ENCODE peak calls at places on chromosomes 2 and 18, in six cellular contexts. I is IMR-90, M is GM23338, H is K562, L is aorta, T is colonic mucosa. G is an unnamed sample.
A peak's percentile ranks its signal among the peaks of the same experiment; 100 is the strongest.

GRCh38 chr2:151632993-151633592 is 101.2 kb downstream of the NEB start:
- DNase-seq in M (peak; percentile 65), H (peak; percentile 37), I (peak; percentile 22), T (no peak), L (no peak), G (no peak)

GRCh38 chr2:216066255-216066654 is 15.4 kb downstream of the PECR start:
- DNase-seq in L (no peak), T (no peak), H (no peak), M (no peak), I (peak; percentile 84), G (peak; percentile 64)

GRCh38 chr2:32632089-32632488 is 4.2 kb downstream of the TTC27 start:
- DNase-seq in H (peak; percentile 53), I (peak; percentile 63), L (no peak), T (no peak), M (no peak), G (peak; percentile 84)

GRCh38 chr2:125567100-125567499 is 1088.9 kb upstream of the GYPC start:
- DNase-seq in H (no peak), M (no peak), L (no peak), T (no peak), I (no peak), G (no peak)

GRCh38 chr18:25503567-25504081 is 151.7 kb upstream of the ZNF521 start:
- DNase-seq in M (peak; percentile 75), T (peak; percentile 72), L (peak; percentile 75), H (no peak), I (peak; percentile 87), G (peak; percentile 74)

GRCh38 chr18:12417687-12418086 is 10.0 kb downstream of the PRELID3A start:
- DNase-seq in M (no peak), L (no peak), T (no peak), I (no peak), H (no peak), G (no peak)

GRCh38 chr2:34738691-34739090 is 1139.6 kb upstream of the FAM98A start:
- DNase-seq in M (peak; percentile 66), H (no peak), T (no peak), I (no peak), L (no peak), G (no peak)

GRCh38 chr2:69733338-69734039 is 8.4 kb upstream of the ANXA4 start:
- DNase-seq in H (no peak), M (no peak), T (no peak), I (peak; percentile 34), L (no peak), G (no peak)

GRCh38 chr18:61334951-61335736 is 1.9 kb downstream of the CDH20 start:
- DNase-seq in L (no peak), T (no peak), H (no peak), I (no peak), M (no peak), G (no peak)

GRCh38 chr2:154978710-154979109 is 280.2 kb downstream of the KCNJ3 start:
- DNase-seq in T (no peak), I (no peak), H (no peak), L (no peak), M (no peak), G (no peak)

GRCh38 chr2:26628561-26629345 is 12.4 kb downstream of the CIB4 start:
- DNase-seq in T (no peak), M (no peak), H (no peak), I (no peak), L (peak; percentile 61), G (no peak)

GRCh38 chr2:189819297-189819704 is 35.1 kb downstream of the PMS1 start:
- DNase-seq in M (no peak), H (no peak), L (no peak), T (no peak), I (peak; percentile 81), G (no peak)

GRCh38 chr2:160474319-160474645 is 19.3 kb downstream of the RBMS1 start:
- DNase-seq in I (no peak), T (no peak), H (no peak), L (no peak), M (no peak), G (no peak)

GRCh38 chr18:46399276-46399675 is 257.7 kb downstream of the LOXHD1 start:
- DNase-seq in I (no peak), L (no peak), M (no peak), H (no peak), T (no peak), G (no peak)

GRCh38 chr2:60554649-60555065 is 1.2 kb upstream of the BCL11A start:
- DNase-seq in L (no peak), I (no peak), M (peak; percentile 59), H (peak; percentile 8), T (peak; percentile 55), G (no peak)

GRCh38 chr18:69590150-69590549 is 189.5 kb downstream of the DOK6 start:
- DNase-seq in H (no peak), I (peak; percentile 11), L (no peak), T (no peak), M (no peak), G (no peak)

GRCh38 chr18:73060666-73061270 is 193.0 kb upstream of the NETO1 start:
- DNase-seq in T (no peak), I (no peak), M (no peak), H (no peak), L (no peak), G (peak; percentile 7)

GRCh38 chr2:134900151-134900550 is 18.5 kb upstream of the CCNT2 start:
- DNase-seq in I (peak; percentile 66), T (no peak), H (no peak), L (no peak), M (no peak), G (peak; percentile 69)

GRCh38 chr18:63575680-63576079 is 11.5 kb upstream of the SERPINB13 start:
- DNase-seq in I (no peak), L (no peak), M (no peak), T (no peak), H (no peak), G (no peak)

GRCh38 chr18:77054288-77054605 is 78.3 kb downstream of the MBP start:
- DNase-seq in I (no peak), L (no peak), H (no peak), T (no peak), M (no peak), G (no peak)

GRCh38 chr18:12066910-12067511 is 26.6 kb upstream of the ANKRD62 start:
- DNase-seq in T (no peak), H (no peak), L (no peak), M (no peak), I (no peak), G (no peak)

GRCh38 chr2:217279571-217279970 is 419.7 kb upstream of the TNP1 start:
- DNase-seq in T (no peak), L (no peak), M (no peak), H (no peak), I (peak; percentile 96), G (peak; percentile 86)

GRCh38 chr2:237418300-237418699 is 4.3 kb upstream of the COL6A3 start:
- DNase-seq in L (no peak), M (no peak), H (no peak), T (no peak), I (no peak), G (no peak)

GRCh38 chr2:177298191-177298590 is 33.7 kb upstream of the NFE2L2 start:
- DNase-seq in H (no peak), T (no peak), I (no peak), M (no peak), L (no peak), G (no peak)

GRCh38 chr2:128835974-128836373 is 517.3 kb upstream of the HS6ST1 start:
- DNase-seq in H (no peak), L (no peak), M (no peak), T (no peak), I (no peak), G (no peak)
- H3K27me3 ChIP-seq in H (peaks cover 6% of the 10 kb centered on the region), L (no peaks in the 10 kb centered on the region), M (no peaks in the 10 kb centered on the region), T (no peaks in the 10 kb centered on the region), I (no peaks in the 10 kb centered on the region), G (no peaks in the 10 kb centered on the region)

GRCh38 chr2:65353046-65353445 is 79.4 kb downstream of the SPRED2 start:
- DNase-seq in L (no peak), T (no peak), H (peak; percentile 23), M (peak; percentile 76), I (no peak), G (no peak)

GRCh38 chr2:65349863-65350262 is 82.5 kb downstream of the SPRED2 start:
- DNase-seq in I (peak; percentile 86), T (peak; percentile 84), H (peak; percentile 69), M (peak; percentile 21), L (peak; percentile 83), G (peak; percentile 77)

GRCh38 chr2:65350714-65351113 is 81.7 kb downstream of the SPRED2 start:
- DNase-seq in T (no peak), H (peak; percentile 50), I (no peak), M (peak; percentile 76), L (no peak), G (no peak)

GRCh38 chr2:65351948-65352595 is 80.3 kb downstream of the SPRED2 start:
- DNase-seq in I (no peak), T (no peak), M (no peak), L (no peak), H (no peak), G (no peak)

DNA sequence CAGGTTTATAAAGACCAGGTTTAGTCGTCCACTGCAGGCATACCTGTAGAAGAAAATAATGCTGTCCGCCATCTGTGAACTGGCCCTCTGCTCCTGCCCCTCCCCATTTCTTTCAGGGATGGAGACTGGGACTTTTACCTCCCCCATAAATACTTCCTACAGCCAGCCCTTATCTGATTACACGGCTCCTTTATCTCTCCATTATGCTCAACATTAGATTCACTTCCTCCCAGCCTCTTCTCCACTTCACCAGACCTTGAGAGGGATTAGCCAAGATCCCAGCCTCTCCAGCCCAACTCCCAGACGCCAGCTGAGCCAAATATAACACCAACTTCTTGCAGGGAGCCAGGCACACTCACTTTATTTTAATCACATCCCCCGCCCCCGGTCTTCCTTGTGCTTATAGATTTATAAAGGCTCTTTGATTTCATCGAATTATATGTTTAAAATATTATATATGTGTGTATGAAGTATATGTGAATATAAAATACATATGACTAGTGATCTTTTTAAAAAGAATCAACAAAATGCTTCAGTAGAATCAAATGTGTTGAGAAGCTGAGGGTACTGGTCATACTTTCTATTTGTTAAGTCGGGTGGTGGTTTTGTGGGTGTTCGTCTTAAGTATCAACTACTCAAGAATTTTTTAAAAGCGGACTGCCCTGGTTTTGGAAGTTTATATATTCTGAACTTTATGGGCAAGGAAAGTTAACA is 81.0 kb downstream of the SPRED2 start:
- DNase-seq in L (no peak), I (peak; percentile 54), H (peak; percentile 46), T (peak; percentile 36), M (no peak), G (peak; percentile 70)
- H3K27ac ChIP-seq in L (no peak overlapping the region), I (no peak overlapping the region), H (peak overlapping the region; percentile 66), T (peak overlapping the region; percentile 28), M (no peak overlapping the region), G (peak overlapping the region; percentile 40)

GRCh38 chr2:24731040-24731439 is 62.2 kb downstream of the PTRHD1 start:
- DNase-seq in T (no peak), H (no peak), I (no peak), M (no peak), L (no peak), G (no peak)
- H3K4me3 ChIP-seq in T (no peak overlapping the region), H (no peak overlapping the region), I (no peak overlapping the region), M (no peak overlapping the region), L (no peak overlapping the region), G (no peak overlapping the region)

GRCh38 chr2:203681978-203682377 is 24.5 kb upstream of the CD28 start:
- DNase-seq in I (no peak), T (no peak), L (peak; percentile 78), M (no peak), H (no peak), G (no peak)

GRCh38 chr2:203683932-203684556 is 22.4 kb upstream of the CD28 start:
- DNase-seq in T (no peak), M (no peak), H (no peak), L (no peak), I (peak; percentile 92), G (peak; percentile 93)

GRCh38 chr2:203685081-203685621 is 21.3 kb upstream of the CD28 start:
- DNase-seq in I (peak; percentile 94), M (no peak), T (no peak), H (no peak), L (no peak), G (peak; percentile 96)

GRCh38 chr2:203683421-203683820 is 23.0 kb upstream of the CD28 start:
- DNase-seq in L (no peak), H (no peak), T (no peak), I (no peak), M (no peak), G (no peak)

GRCh38 chr2:203682688-203683130 is 23.7 kb upstream of the CD28 start:
- DNase-seq in L (no peak), T (no peak), I (peak; percentile 61), H (no peak), M (no peak), G (peak; percentile 34)
- H3K27me3 ChIP-seq in L (no peaks in the 10 kb centered on the region), T (no peaks in the 10 kb centered on the region), I (no peaks in the 10 kb centered on the region), H (no peaks in the 10 kb centered on the region), M (no peaks in the 10 kb centered on the region), G (no peaks in the 10 kb centered on the region)